ENCODE peak calls at places on chromosome 10, in ten cellular contexts. M is GM23248; K is upper lobe of left lung; S is colonic mucosa; N is neuronal stem cell; R is naive thymus-derived CD4-positive, alpha-beta T cell; C is mesendoderm; I is psoas muscle; D is CD8-positive, alpha-beta T cell; L is IMR-90. W is an unnamed sample. For H3K27me3, the result is how much of the 10 kb centered on the place peaks cover.

GRCh38 chr10:75889051-75889450 is 457.6 kb downstream of the LRMDA start:
- DNase-seq in M (no peak), K (no peak), S (no peak), N (no peak), R (no peak), C (no peak), I (no peak), D (no peak), L (no peak), W (no peak)

GRCh38 chr10:30637881-30638467 is 8.4 kb upstream of the LYZL2 start:
- DNase-seq in M (peak), K (no peak), S (no peak), N (no peak), R (no peak), C (peak), I (no peak), D (no peak), L (peak), W (no peak)

GRCh38 chr10:113616244-113617074 is 47.4 kb downstream of the NRAP start:
- DNase-seq in M (peak), K (no peak), S (no peak), N (no peak), R (no peak), C (peak), I (no peak), D (no peak), L (no peak), W (no peak)

GRCh38 chr10:122638106-122638505 is 61.5 kb downstream of the C10orf120 start:
- DNase-seq in M (no peak), K (no peak), S (no peak), N (no peak), R (no peak), C (no peak), I (no peak), D (no peak), L (no peak), W (no peak)

GRCh38 chr10:110285501-110285900 is 19.2 kb downstream of the SMNDC1 start:
- DNase-seq in M (no peak), K (no peak), S (no peak), N (no peak), R (no peak), C (peak), I (no peak), D (no peak), L (no peak), W (no peak)

GRCh38 chr10:30059209-30060107 is at the start of gene JCAD:
- DNase-seq in M (peak), K (peak), S (peak), N (peak), R (no peak), C (peak), I (peak), D (peak), L (no peak), W (no peak)

GRCh38 chr10:112296908-112297331 is 13.7 kb downstream of the TECTB start:
- DNase-seq in M (no peak), K (no peak), S (no peak), N (no peak), R (no peak), C (no peak), I (no peak), D (no peak), L (no peak), W (no peak)

GRCh38 chr10:102675887-102676616 is 31.8 kb downstream of the TRIM8 start:
- DNase-seq in M (peak), K (no peak), S (no peak), N (peak), R (no peak), C (no peak), I (no peak), D (no peak), L (peak), W (no peak)

GRCh38 chr10:44460499-44460898 is 75.6 kb upstream of the CXCL12 start:
- DNase-seq in M (peak), K (no peak), S (no peak), N (no peak), R (no peak), C (no peak), I (no peak), D (no peak), L (no peak), W (no peak)

GRCh38 chr10:99938563-99938962 is 71.2 kb downstream of the DNMBP start:
- DNase-seq in M (no peak), K (no peak), S (no peak), N (no peak), R (no peak), C (no peak), I (no peak), D (no peak), L (peak), W (no peak)

GRCh38 chr10:42795701-42796100 is 13.1 kb downstream of the BMS1 start:
- DNase-seq in M (no peak), K (no peak), S (no peak), N (no peak), R (no peak), C (no peak), I (no peak), D (no peak), L (no peak), W (no peak)

GRCh38 chr10:88092975-88093374 is 229.6 kb downstream of the PTEN start:
- DNase-seq in M (no peak), K (no peak), S (no peak), N (no peak), R (no peak), C (no peak), I (no peak), D (no peak), L (no peak), W (no peak)

GRCh38 chr10:99621454-99622246 is 1.4 kb upstream of the SLC25A28 start:
- DNase-seq in M (peak), K (peak), S (no peak), N (no peak), R (no peak), C (no peak), I (no peak), D (no peak), L (no peak), W (no peak)

GRCh38 chr10:77493851-77494788 is 143.5 kb downstream of the KCNMA1 start:
- DNase-seq in M (peak), K (no peak), S (no peak), N (no peak), R (no peak), C (peak), I (no peak), D (no peak), L (peak), W (no peak)

GRCh38 chr10:86362129-86362527 is 4.5 kb downstream of the GRID1 start:
- DNase-seq in M (no peak), K (no peak), S (no peak), N (no peak), R (no peak), C (no peak), I (peak), D (no peak), L (no peak), W (no peak)

GRCh38 chr10:86359933-86360332 is 6.7 kb downstream of the GRID1 start:
- DNase-seq in M (no peak), K (no peak), S (no peak), N (no peak), R (no peak), C (no peak), I (no peak), D (no peak), L (no peak), W (no peak)

GRCh38 chr10:86362566-86363183 is 3.9 kb downstream of the GRID1 start:
- DNase-seq in M (no peak), K (no peak), S (no peak), N (no peak), R (no peak), C (no peak), I (peak), D (no peak), L (no peak), W (no peak)

GRCh38 chr10:86360657-86361056 is 5.9 kb downstream of the GRID1 start:
- DNase-seq in M (no peak), K (no peak), S (no peak), N (no peak), R (no peak), C (no peak), I (peak), D (no peak), L (no peak), W (no peak)

GRCh38 chr10:86361134-86362128 is 5.2 kb downstream of the GRID1 start:
- DNase-seq in M (no peak), K (no peak), S (no peak), N (no peak), R (no peak), C (no peak), I (peak), D (no peak), L (no peak), W (no peak)
- H3K27me3 ChIP-seq in M (under half), K (under half), S (under half), N (under half), R (under half), C (under half), I (under half), D (under half), L (half or more), W (under half)

DNA sequence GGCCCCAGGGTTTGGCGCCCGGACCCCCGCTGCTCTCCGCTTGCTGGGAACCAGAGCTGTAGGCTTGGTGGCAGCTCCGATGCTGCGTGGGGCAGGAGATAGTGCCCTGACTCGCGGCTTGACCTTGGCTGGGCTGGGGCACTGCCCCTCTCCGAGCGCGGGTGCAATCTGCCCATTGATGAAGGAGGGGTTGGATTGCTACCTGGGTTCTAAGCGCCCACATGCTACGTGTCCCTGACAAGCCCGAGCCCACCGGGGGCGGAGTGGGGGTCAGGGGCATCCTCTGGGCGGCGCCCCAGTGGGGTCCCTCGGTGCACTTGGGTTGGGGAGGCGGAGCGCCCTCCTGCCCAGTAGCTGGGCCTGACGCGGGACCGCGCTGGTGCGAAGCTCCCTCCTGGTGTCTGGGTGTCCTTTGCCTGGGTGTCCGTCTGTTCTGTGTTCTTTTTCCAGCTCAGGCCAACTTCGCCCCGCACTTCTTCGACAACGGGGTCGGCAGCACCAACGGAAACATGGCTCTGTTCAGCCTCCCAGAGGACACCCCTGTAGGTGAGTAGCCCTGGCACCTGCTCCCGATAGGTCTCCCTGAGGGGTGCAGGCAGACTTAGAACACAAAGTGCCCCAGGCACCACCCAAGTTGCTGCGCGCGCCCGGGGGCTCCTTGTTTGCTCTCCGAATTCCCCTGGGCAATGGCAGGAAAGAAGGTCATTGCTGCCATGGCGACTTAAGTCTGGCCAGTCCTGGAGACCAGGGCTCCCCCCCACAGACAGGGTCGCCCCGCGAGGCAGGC is 900 bp downstream of the CDHR1 start:
- DNase-seq in M (no peak), K (peak), S (no peak), N (no peak), R (no peak), C (no peak), I (no peak), D (no peak), L (no peak), W (no peak)
- H3K27me3 ChIP-seq in M (half or more), K (under half), S (under half), N (under half), R (under half), C (under half), I (under half), D (under half), L (half or more), W (under half)

GRCh38 chr10:47165168-47165710 is 134.8 kb upstream of the GDF10 start:
- DNase-seq in M (no peak), K (no peak), S (no peak), N (no peak), R (no peak), C (no peak), I (no peak), D (no peak), L (no peak), W (no peak)
- H3K27me3 ChIP-seq in M (under half), K (under half), S (under half), N (under half), R (under half), C (under half), I (under half), D (under half), L (under half), W (under half)

GRCh38 chr10:9091515-9092093 is 1037.1 kb downstream of the GATA3 start:
- DNase-seq in M (no peak), K (no peak), S (no peak), N (no peak), R (no peak), C (no peak), I (no peak), D (no peak), L (no peak), W (no peak)

GRCh38 chr10:9097991-9098306 is 1043.5 kb downstream of the GATA3 start:
- DNase-seq in M (no peak), K (no peak), S (no peak), N (no peak), R (no peak), C (no peak), I (no peak), D (no peak), L (no peak), W (no peak)

GRCh38 chr10:9097206-9097990 is 1042.9 kb downstream of the GATA3 start:
- DNase-seq in M (no peak), K (no peak), S (no peak), N (no peak), R (peak), C (peak), I (no peak), D (no peak), L (no peak), W (no peak)

GRCh38 chr10:9102026-9102425 is 1047.5 kb downstream of the GATA3 start:
- DNase-seq in M (no peak), K (no peak), S (no peak), N (no peak), R (no peak), C (peak), I (no peak), D (no peak), L (no peak), W (no peak)

DNA sequence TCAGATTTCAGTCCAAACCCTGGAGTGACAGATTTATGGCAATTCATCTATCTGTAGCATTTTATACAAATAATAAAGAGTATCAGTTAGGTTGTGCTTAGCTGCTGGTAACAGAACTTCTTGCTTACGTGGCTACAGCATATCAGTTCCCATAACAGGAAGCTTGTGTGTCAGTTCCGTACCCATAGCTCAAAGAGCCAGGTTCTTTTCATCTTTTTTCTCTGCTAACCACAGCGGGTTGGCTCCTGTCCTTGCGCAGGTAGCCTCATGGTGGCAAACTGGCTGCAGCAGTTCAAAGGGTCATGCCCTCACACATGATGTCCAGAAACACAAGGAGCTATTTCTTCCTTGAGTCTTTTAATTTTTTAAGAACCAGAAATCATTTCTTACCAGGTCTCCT is 1041.8 kb downstream of the GATA3 start:
- DNase-seq in M (no peak), K (no peak), S (no peak), N (no peak), R (peak), C (no peak), I (no peak), D (peak), L (no peak), W (peak)
- H3K27me3 ChIP-seq in M (under half), K (under half), S (under half), N (under half), R (under half), C (under half), I (under half), D (under half), L (under half), W (under half)

GRCh38 chr10:52420656-52421055 is 106.6 kb downstream of the DKK1 start:
- DNase-seq in M (peak), K (no peak), S (no peak), N (no peak), R (no peak), C (no peak), I (no peak), D (no peak), L (no peak), W (no peak)
- H3K27me3 ChIP-seq in M (under half), K (under half), S (under half), N (under half), R (under half), C (under half), I (under half), D (under half), L (under half), W (under half)

DNA sequence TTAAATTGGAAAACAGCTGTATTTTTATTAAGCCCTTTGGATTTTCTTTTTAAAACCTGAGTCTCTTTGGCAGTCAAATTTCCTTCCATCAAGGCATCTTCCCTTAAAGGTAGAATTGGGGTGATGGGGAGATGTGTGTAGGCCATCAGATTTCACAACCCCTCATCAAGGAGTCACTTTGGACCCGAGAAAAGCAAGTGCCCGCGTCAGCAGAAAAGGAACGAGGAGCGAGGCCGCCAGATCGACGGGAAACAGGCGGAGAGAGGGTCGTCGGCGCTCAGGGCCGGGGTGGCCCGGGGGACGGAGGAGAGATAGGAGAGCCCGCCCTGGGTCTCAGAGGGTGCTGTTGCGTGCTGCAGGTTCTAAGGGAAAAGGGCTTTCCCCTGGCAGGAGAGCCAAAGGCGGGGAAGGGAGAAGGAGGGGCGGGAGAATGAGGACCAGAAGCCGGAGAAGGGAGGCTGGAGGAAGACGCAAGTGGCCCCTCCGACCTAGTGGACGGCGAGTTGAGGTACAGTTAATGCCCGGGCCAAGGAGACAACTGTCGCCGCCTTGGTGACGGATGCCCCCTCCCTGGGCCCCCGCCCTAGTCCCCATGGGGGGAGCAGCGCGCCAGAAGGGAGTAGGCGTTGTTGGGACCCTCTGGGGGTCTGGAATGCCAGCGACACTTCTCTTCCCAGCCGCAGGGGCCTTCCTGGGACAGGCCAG is 11.5 kb upstream of the GATA3 start:
- DNase-seq in M (no peak), K (peak), S (no peak), N (peak), R (no peak), C (peak), I (no peak), D (no peak), L (no peak), W (no peak)
- H3K27me3 ChIP-seq in M (half or more), K (half or more), S (half or more), N (half or more), R (half or more), C (under half), I (under half), D (half or more), L (half or more), W (half or more)

GRCh38 chr10:60403168-60403873 is 13.6 kb upstream of the ANK3 start:
- DNase-seq in M (no peak), K (peak), S (no peak), N (no peak), R (no peak), C (no peak), I (no peak), D (no peak), L (no peak), W (no peak)

GRCh38 chr10:60400366-60400765 is 10.7 kb upstream of the ANK3 start:
- DNase-seq in M (no peak), K (no peak), S (no peak), N (no peak), R (no peak), C (no peak), I (no peak), D (no peak), L (no peak), W (no peak)

GRCh38 chr10:60406182-60406581 is 16.5 kb upstream of the ANK3 start:
- DNase-seq in M (no peak), K (no peak), S (no peak), N (no peak), R (no peak), C (no peak), I (no peak), D (no peak), L (no peak), W (no peak)

GRCh38 chr10:60409202-60409601 is 19.5 kb upstream of the ANK3 start:
- DNase-seq in M (no peak), K (no peak), S (no peak), N (no peak), R (no peak), C (no peak), I (no peak), D (no peak), L (peak), W (no peak)

GRCh38 chr10:60405172-60405571 is 15.5 kb upstream of the ANK3 start:
- DNase-seq in M (no peak), K (no peak), S (no peak), N (no peak), R (no peak), C (no peak), I (no peak), D (no peak), L (no peak), W (no peak)
- H3K27me3 ChIP-seq in M (under half), K (under half), S (under half), N (under half), R (under half), C (under half), I (under half), D (under half), L (under half), W (under half)